ENCODE peak calls at places on chromosomes 16 and 17, in ten cellular contexts. R, F, T, B, A, L, W, M, E and C are unnamed samples.

GRCh38 chr17:34398990-34399389 is 36.0 kb upstream of the CCL1 start:
- DNase-seq in T (no peak), L (no peak), R (no peak), A (no peak), F (no peak), W (no peak), E (no peak), M (no peak), B (no peak), C (peak)

GRCh38 chr17:77728022-77728671 is 230.4 kb upstream of the TNRC6C start:
- DNase-seq in W (no peak), E (no peak), T (no peak), B (peak), L (no peak), A (no peak), M (no peak), F (no peak), R (no peak), C (peak)

GRCh38 chr17:68608515-68609130 is 7.5 kb upstream of the FAM20A start:
- DNase-seq in L (no peak), B (no peak), E (no peak), T (no peak), M (no peak), F (no peak), R (no peak), A (no peak), W (no peak), C (no peak)

GRCh38 chr16:70255584-70255983 is 3.8 kb upstream of the EXOSC6 start:
- DNase-seq in W (no peak), E (no peak), F (no peak), L (no peak), T (no peak), M (no peak), A (no peak), B (no peak), R (no peak), C (no peak)

GRCh38 chr17:43366809-43367587 is 31.8 kb upstream of the ARL4D start:
- DNase-seq in L (no peak), A (no peak), M (peak), F (no peak), T (no peak), B (no peak), W (no peak), R (peak), E (no peak), C (no peak)

GRCh38 chr16:53741546-53741945 is 37.6 kb downstream of the FTO start:
- DNase-seq in L (no peak), A (no peak), F (no peak), R (no peak), W (no peak), M (no peak), T (no peak), B (no peak), E (no peak), C (no peak)

GRCh38 chr17:19876524-19877161 is 8.9 kb upstream of the ULK2 start:
- DNase-seq in A (peak), W (no peak), B (peak), F (no peak), M (peak), L (peak), R (no peak), T (no peak), E (no peak), C (no peak)

GRCh38 chr16:80968386-80969113 is 38.1 kb downstream of the CMC2 start:
- DNase-seq in E (peak), R (no peak), F (no peak), A (no peak), W (peak), T (no peak), B (no peak), M (no peak), L (no peak), C (no peak)

GRCh38 chr17:80424878-80425765 is 10.2 kb downstream of the ENDOV start:
- DNase-seq in R (no peak), T (no peak), L (no peak), B (no peak), A (no peak), E (no peak), W (no peak), F (no peak), M (no peak), C (no peak)

GRCh38 chr17:41307647-41308046 is 1.5 kb downstream of the KRTAP16-1 start:
- DNase-seq in T (peak), A (peak), M (no peak), R (no peak), F (no peak), B (no peak), E (no peak), W (no peak), L (no peak), C (no peak)

GRCh38 chr17:73998246-73999220 is 204.9 kb upstream of the RPL38 start:
- DNase-seq in E (no peak), T (peak), F (peak), B (peak), M (peak), R (no peak), A (peak), L (peak), W (peak), C (peak)

GRCh38 chr17:40490289-40490853 is 11.1 kb downstream of the TNS4 start:
- DNase-seq in B (peak), M (no peak), F (peak), R (peak), L (peak), T (no peak), A (peak), E (no peak), W (no peak), C (peak)

GRCh38 chr16:4746991-4747574 is 12.7 kb downstream of the DNAAF8 start:
- DNase-seq in W (no peak), R (peak), A (no peak), E (no peak), L (no peak), B (no peak), F (no peak), T (no peak), M (no peak), C (no peak)

GRCh38 chr16:4734730-4735575 is 616 bp downstream of the DNAAF8 start:
- DNase-seq in T (peak), M (peak), E (peak), B (peak), F (peak), R (peak), W (peak), L (peak), A (peak), C (peak)

GRCh38 chr16:85019659-85020245 is 7.8 kb upstream of the KIAA0513 start:
- DNase-seq in T (no peak), L (peak), M (no peak), W (no peak), R (no peak), B (peak), E (no peak), A (no peak), F (peak), C (no peak)

GRCh38 chr16:23754594-23755483 is at the start of gene CHP2:
- DNase-seq in L (peak), T (no peak), R (no peak), B (peak), F (no peak), E (no peak), A (peak), W (no peak), M (peak), C (no peak)

GRCh38 chr16:56894331-56894917 is 29.4 kb downstream of the SLC12A3 start:
- DNase-seq in M (no peak), W (no peak), F (no peak), B (no peak), T (no peak), E (no peak), L (no peak), R (no peak), A (no peak), C (no peak)

GRCh38 chr16:58329147-58329546 is 34.3 kb upstream of the PRSS54 start:
- DNase-seq in E (no peak), W (no peak), A (no peak), R (no peak), T (no peak), M (peak), L (no peak), B (no peak), F (no peak), C (no peak)

GRCh38 chr16:86442703-86443102 is 67.6 kb upstream of the FOXF1 start:
- DNase-seq in T (no peak), A (no peak), B (no peak), W (no peak), L (no peak), M (no peak), E (no peak), R (no peak), F (no peak), C (no peak)

GRCh38 chr16:23499801-23500200 is 10.5 kb downstream of the GGA2 start:
- DNase-seq in F (no peak), T (no peak), E (no peak), B (peak), M (no peak), A (no peak), L (no peak), R (no peak), W (no peak), C (no peak)

GRCh38 chr16:86494039-86494564 is 16.2 kb upstream of the FOXF1 start:
- DNase-seq in R (no peak), T (no peak), M (no peak), F (no peak), W (no peak), E (no peak), L (no peak), A (no peak), B (no peak), C (no peak)

GRCh38 chr17:44780845-44781480 is 22.2 kb downstream of the ADAM11 start:
- DNase-seq in F (no peak), B (no peak), L (no peak), M (no peak), R (no peak), T (no peak), W (no peak), E (no peak), A (no peak), C (no peak)

GRCh38 chr17:27602721-27603445 is 28.1 kb upstream of the LGALS9 start:
- DNase-seq in W (peak), E (peak), M (peak), R (peak), L (peak), B (peak), F (peak), A (peak), T (peak), C (peak)

GRCh38 chr16:2273484-2273883 is 5.6 kb upstream of the RNPS1 start:
- DNase-seq in M (no peak), A (no peak), F (no peak), L (no peak), R (no peak), B (no peak), T (no peak), E (no peak), W (no peak), C (no peak)

GRCh38 chr17:50171371-50172071 is 5.7 kb downstream of the SGCA start:
- DNase-seq in T (no peak), M (no peak), W (no peak), R (no peak), L (no peak), F (no peak), B (no peak), E (no peak), A (peak), C (no peak)

GRCh38 chr16:78893340-78893739 is 707.2 kb downstream of the MAF start:
- DNase-seq in B (no peak), A (no peak), W (no peak), E (no peak), M (no peak), L (no peak), T (no peak), F (no peak), R (no peak), C (no peak)

GRCh38 chr16:85245307-85246172 is 133.3 kb upstream of the CIBAR2 start:
- DNase-seq in M (peak), B (peak), E (peak), L (peak), W (peak), A (no peak), T (peak), R (peak), F (peak), C (peak)

GRCh38 chr16:53817812-53818211 is 113.9 kb downstream of the FTO start:
- DNase-seq in R (no peak), L (no peak), E (no peak), B (no peak), A (no peak), F (no peak), T (no peak), W (no peak), M (no peak), C (no peak)

GRCh38 chr16:521381-522210 is 5.9 kb upstream of the CAPN15 start:
- DNase-seq in R (no peak), L (peak), E (no peak), B (peak), F (no peak), M (no peak), A (no peak), W (no peak), T (no peak), C (no peak)

GRCh38 chr17:50817142-50817751 is 18.1 kb upstream of the WFIKKN2 start:
- DNase-seq in E (no peak), B (peak), W (peak), T (peak), M (peak), L (peak), F (no peak), R (no peak), A (no peak), C (peak)

GRCh38 chr16:69270395-69270794 is 40.8 kb upstream of the VPS4A start:
- DNase-seq in E (no peak), W (no peak), A (no peak), F (no peak), B (no peak), T (no peak), L (no peak), R (no peak), M (no peak), C (no peak)

GRCh38 chr16:22233050-22233405 is 26.9 kb downstream of the EEF2K start:
- DNase-seq in E (no peak), W (no peak), R (no peak), L (no peak), F (no peak), M (no peak), A (no peak), T (no peak), B (no peak), C (no peak)
- TF ChIP-seq POLR2A in E (no peak), W (no peak), R (no peak), L (no peak), F (no peak), M (no peak), A (no peak), T (no peak), B (no peak), C (no peak)

GRCh38 chr16:82007189-82007588 is 4.1 kb downstream of the SDR42E1 start:
- DNase-seq in M (no peak), W (no peak), B (no peak), R (no peak), L (no peak), F (no peak), A (no peak), T (no peak), E (no peak), C (no peak)

GRCh38 chr16:82016268-82016667 is 5.0 kb upstream of the SDR42E1 start:
- DNase-seq in E (peak), R (no peak), T (peak), M (no peak), F (peak), W (peak), B (no peak), A (no peak), L (no peak), C (no peak)

GRCh38 chr16:82010649-82011048 is 621 bp downstream of the SDR42E1 start:
- DNase-seq in B (no peak), R (no peak), W (no peak), F (no peak), L (no peak), T (no peak), E (no peak), M (no peak), A (no peak), C (no peak)

GRCh38 chr16:82008957-82009592 is 2.2 kb downstream of the SDR42E1 start:
- DNase-seq in F (no peak), W (no peak), T (no peak), E (no peak), R (no peak), A (no peak), B (no peak), M (no peak), L (no peak), C (no peak)

DNA sequence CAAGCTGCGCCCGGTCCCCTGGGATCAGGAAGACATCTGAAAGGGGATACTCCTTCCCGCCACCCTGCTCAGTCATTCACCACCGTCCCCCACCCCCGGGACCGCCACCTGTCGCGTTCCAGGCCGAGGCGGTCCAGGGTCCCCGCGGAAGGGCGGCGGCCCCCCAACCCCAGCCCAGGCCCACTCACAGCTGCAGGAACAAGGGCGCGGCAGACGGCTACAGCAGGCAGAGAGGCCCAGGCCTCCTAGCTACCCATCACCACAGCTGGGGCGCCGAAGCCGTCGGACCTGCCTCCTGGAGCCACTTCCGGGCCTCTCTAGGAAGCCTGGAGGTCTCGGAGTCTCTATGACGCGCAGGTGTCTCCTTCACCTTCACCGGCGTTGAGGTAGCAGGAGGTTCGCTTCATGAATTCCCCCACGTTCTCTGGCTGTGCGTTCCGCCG is at the start of gene SDR42E1:
- DNase-seq in F (peak), E (no peak), B (peak), R (no peak), T (no peak), W (peak), A (no peak), L (peak), M (no peak), C (no peak)
- TF ChIP-seq POLR2A in F (no peak), E (no peak), B (peak), R (no peak), T (no peak), W (no peak), A (no peak), L (peak), M (no peak), C (no peak)

GRCh38 chr17:38729886-38730525 is at the start of gene CISD3:
- DNase-seq in A (peak), L (peak), F (peak), E (peak), M (peak), R (peak), B (peak), T (peak), W (peak), C (peak)
- TF ChIP-seq POLR2A in A (peak), L (no peak), F (no peak), E (peak), M (peak), R (peak), B (no peak), T (peak), W (peak), C (peak)

DNA sequence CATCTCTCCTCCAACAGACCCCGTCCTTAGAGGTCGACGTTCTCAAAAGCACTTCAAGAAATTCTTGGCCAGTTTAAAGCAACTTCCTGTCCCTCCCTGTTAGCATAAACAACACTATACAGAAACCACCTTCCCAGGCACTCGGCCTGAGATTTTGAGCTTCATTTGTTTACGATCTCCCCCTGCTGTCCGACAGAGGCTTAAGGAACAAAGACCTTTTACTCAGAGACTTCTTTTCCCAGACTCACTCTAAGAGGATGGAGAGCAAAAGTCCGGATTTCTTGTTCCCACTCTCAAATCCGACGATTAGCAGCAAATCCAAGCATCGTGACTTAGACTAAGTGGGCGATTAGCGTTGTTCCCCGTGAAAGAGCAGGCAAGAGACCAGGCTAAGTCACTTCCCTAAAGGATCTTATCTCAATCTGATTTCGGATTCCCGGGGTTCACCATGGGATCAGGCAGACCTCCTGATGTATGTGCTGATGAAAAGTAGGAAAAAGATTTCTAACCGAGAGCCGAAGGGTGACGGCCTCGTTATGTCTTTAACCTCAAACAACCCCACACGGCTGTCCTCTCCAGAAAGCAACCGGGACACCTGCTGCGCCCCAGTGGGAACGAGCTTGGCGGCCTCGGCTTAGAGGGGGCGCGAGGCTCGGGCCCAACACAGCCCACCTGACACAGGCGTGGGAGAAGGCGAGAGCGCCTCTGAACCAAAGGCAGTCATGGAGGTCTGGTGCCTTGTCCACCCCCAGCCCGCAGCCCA is 591 bp downstream of the INPP5K start:
- DNase-seq in R (peak), T (peak), M (peak), W (peak), L (peak), B (peak), F (peak), E (peak), A (no peak), C (peak)
- TF ChIP-seq POLR2A in R (no peak), T (no peak), M (no peak), W (no peak), L (peak), B (no peak), F (no peak), E (peak), A (no peak), C (no peak)

DNA sequence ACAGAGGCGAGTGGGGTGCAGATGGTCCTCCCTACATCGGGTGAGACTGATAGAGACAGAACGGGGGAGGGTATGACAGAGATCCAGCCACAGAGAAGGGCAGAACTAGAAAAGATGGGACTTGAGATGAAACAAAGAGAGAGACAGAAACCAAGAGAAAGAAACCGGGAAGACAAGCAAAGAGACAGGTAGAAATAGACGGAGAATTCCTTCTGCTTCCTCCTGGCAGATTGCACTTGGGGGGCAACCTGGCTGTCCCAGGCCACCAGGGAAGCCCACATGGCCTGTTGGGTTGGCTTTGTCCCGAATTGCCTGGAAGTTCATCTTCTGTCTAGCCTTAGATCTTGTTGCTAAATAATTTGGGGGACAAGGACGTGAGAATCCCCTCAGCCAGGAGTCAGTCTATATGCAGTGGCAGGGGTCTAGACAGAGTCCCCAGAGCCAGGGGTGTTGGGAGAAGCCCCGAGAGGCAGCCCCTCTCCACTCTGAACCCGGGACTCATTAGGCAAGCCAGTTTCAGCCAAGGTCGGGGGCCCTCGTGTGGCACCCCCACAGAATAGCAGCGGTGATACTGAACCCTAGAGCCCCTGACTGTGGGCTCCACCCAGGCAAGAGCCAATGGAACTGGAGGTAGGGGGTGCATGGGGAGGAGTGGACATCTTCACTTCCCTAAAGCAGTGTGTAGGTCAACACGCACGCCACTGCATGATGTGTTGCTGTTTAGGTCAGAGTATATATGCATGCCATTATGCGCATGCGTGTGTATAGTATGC is 626 bp upstream of the TSPOAP1 start:
- DNase-seq in L (peak), M (no peak), B (no peak), R (no peak), E (no peak), F (no peak), T (no peak), A (peak), W (no peak), C (peak)
- TF ChIP-seq POLR2A in L (no peak), M (no peak), B (peak), R (no peak), E (no peak), F (no peak), T (no peak), A (no peak), W (no peak), C (peak)